ENCODE peak calls at places on chromosome 5, in four cellular contexts. X is hypothalamus, M is Caco-2, V is AG20443. U is an unnamed sample.

GRCh38 chr5:176394881-176395675 is 6.5 kb downstream of the HIGD2A start:
- DNase-seq in X (no peak), V (no peak), M (no peak), U (no peak)

GRCh38 chr5:107618233-107618632 is 52.5 kb downstream of the EFNA5 start:
- DNase-seq in M (no peak), V (peak; percentile 13), X (no peak), U (no peak)

GRCh38 chr5:73522989-73523388 is 24.7 kb downstream of the BTF3 start:
- DNase-seq in M (no peak), V (no peak), X (no peak), U (no peak)

GRCh38 chr5:142016576-142016975 is 3.7 kb upstream of the GNPDA1 start:
- DNase-seq in V (no peak), M (no peak), X (no peak), U (no peak)

GRCh38 chr5:58056546-58056945 is 403.3 kb downstream of the PLK2 start:
- DNase-seq in V (no peak), M (no peak), X (no peak), U (no peak)

GRCh38 chr5:67206381-67207328 is 10.1 kb upstream of the CD180 start:
- DNase-seq in M (peak; percentile 10), V (no peak), X (no peak), U (no peak)

GRCh38 chr5:154477382-154478223 is 424 bp downstream of the HAND1 start:
- DNase-seq in X (no peak), V (peak; percentile 75), M (no peak), U (no peak)

GRCh38 chr5:150217041-150217440 is 27.2 kb downstream of the SLC6A7 start:
- DNase-seq in X (no peak), V (no peak), M (no peak), U (no peak)

GRCh38 chr5:1748271-1748670 is 51.4 kb downstream of the MRPL36 start:
- DNase-seq in V (no peak), X (no peak), M (no peak), U (no peak)

GRCh38 chr5:24855485-24855884 is 210.7 kb upstream of the CDH10 start:
- DNase-seq in X (no peak), V (no peak), M (no peak), U (no peak)

GRCh38 chr5:135481387-135481786 is 29.2 kb upstream of the TIFAB start:
- DNase-seq in V (no peak), X (no peak), M (no peak), U (no peak)

GRCh38 chr5:131792900-131793299 is 3.9 kb downstream of the FNIP1 start:
- DNase-seq in V (no peak), M (no peak), X (no peak), U (no peak)

GRCh38 chr5:171093598-171093997 is 215.4 kb upstream of the TLX3 start:
- DNase-seq in V (no peak), M (no peak), X (no peak), U (no peak)